ENCODE peak calls at places on chromosomes 11 and 22, in eight cellular contexts. C is psoas muscle, A is lower lobe of right lung, Z is cardiac muscle cell, B is right atrium auricular region, N is dorsolateral prefrontal cortex, X is pancreas, Y is HL-60. H is an unnamed sample.

GRCh38 chr11:13016415-13016814 is 7.3 kb downstream of the RASSF10 start:
- DNase-seq in C (no peak), X (no peak), A (no peak), B (no peak), Z (no peak), Y (no peak), N (no peak), H (no peak)

GRCh38 chr11:119166368-119167076 is 2.0 kb upstream of the NLRX1 start:
- DNase-seq in X (no peak), C (peak; percentile 15), Y (no peak), B (no peak), Z (peak; percentile 38), N (no peak), A (peak; percentile 6), H (peak; percentile 45)

GRCh38 chr11:12303431-12304149 is 73.8 kb upstream of the PARVA start:
- DNase-seq in Z (no peak), Y (no peak), N (no peak), B (no peak), A (no peak), X (no peak), C (no peak), H (peak; percentile 60)

GRCh38 chr11:113313601-113314000 is 782 bp upstream of the TTC12 start:
- DNase-seq in B (no peak), C (no peak), N (no peak), A (no peak), Z (no peak), Y (no peak), X (no peak), H (no peak)

GRCh38 chr11:113241190-113242051 is 73.0 kb upstream of the TTC12 start:
- DNase-seq in N (no peak), A (no peak), X (no peak), Z (peak; percentile 24), Y (no peak), C (no peak), B (no peak), H (no peak)

GRCh38 chr11:114174712-114175495 is 115.4 kb downstream of the ZBTB16 start:
- DNase-seq in N (no peak), Y (no peak), Z (no peak), B (no peak), A (no peak), X (no peak), C (peak; percentile 65), H (no peak)

GRCh38 chr11:23021287-23021863 is 161.1 kb upstream of the CCDC179 start:
- DNase-seq in N (peak; percentile 10), Y (peak; percentile 4), B (no peak), Z (peak; percentile 39), A (no peak), X (no peak), C (no peak), H (peak; percentile 47)

GRCh38 chr11:13242564-13242963 is 35.0 kb upstream of the BMAL1 start:
- DNase-seq in B (no peak), N (no peak), A (no peak), Y (no peak), X (no peak), Z (no peak), C (no peak), H (no peak)

GRCh38 chr11:31529701-31530100 is 20.1 kb downstream of the ELP4 start:
- DNase-seq in A (no peak), Y (no peak), X (no peak), Z (no peak), B (no peak), C (no peak), N (no peak), H (no peak)

GRCh38 chr22:45922256-45922655 is 54.7 kb downstream of the WNT7B start:
- DNase-seq in Z (no peak), B (no peak), C (no peak), X (no peak), Y (no peak), N (no peak), A (no peak), H (no peak)

GRCh38 chr11:11243790-11244469 is 109.1 kb downstream of the CSNK2A3 start:
- DNase-seq in N (no peak), X (no peak), Z (peak; percentile 20), Y (no peak), A (no peak), C (peak; percentile 60), B (peak; percentile 66), H (peak; percentile 6)

GRCh38 chr11:108620958-108621772 is 27.6 kb upstream of the EXPH5 start:
- DNase-seq in Z (peak; percentile 33), C (no peak), Y (no peak), N (no peak), X (no peak), B (no peak), A (no peak), H (no peak)

GRCh38 chr11:3146612-3147256 is 18.4 kb downstream of the OSBPL5 start:
- DNase-seq in B (no peak), N (no peak), Z (peak; percentile 54), Y (no peak), X (no peak), C (no peak), A (no peak), H (peak; percentile 30)

GRCh38 chr22:47196881-47197701 is 434.6 kb downstream of the TBC1D22A start:
- DNase-seq in B (peak; percentile 38), N (no peak), A (no peak), X (no peak), Z (no peak), Y (no peak), C (no peak), H (no peak)

GRCh38 chr22:46881373-46882118 is 119.1 kb downstream of the TBC1D22A start:
- DNase-seq in N (no peak), Z (no peak), Y (no peak), A (no peak), B (no peak), C (no peak), X (no peak), H (no peak)

GRCh38 chr11:68948496-68948895 is 32.3 kb downstream of the MRGPRD start:
- DNase-seq in B (no peak), Y (no peak), A (no peak), X (no peak), Z (no peak), N (no peak), C (no peak), H (no peak)

GRCh38 chr11:68948948-68949347 is 31.8 kb downstream of the MRGPRD start:
- DNase-seq in C (peak; percentile 27), Y (no peak), N (no peak), A (no peak), X (no peak), Z (no peak), B (no peak), H (no peak)

GRCh38 chr11:68950776-68951175 is 30.0 kb downstream of the MRGPRD start:
- DNase-seq in Y (no peak), C (peak; percentile 27), Z (no peak), X (no peak), B (no peak), N (no peak), A (no peak), H (no peak)

GRCh38 chr11:68947151-68947550 is 33.6 kb downstream of the MRGPRD start:
- DNase-seq in N (no peak), Z (no peak), B (no peak), Y (no peak), C (no peak), A (no peak), X (no peak), H (no peak)

GRCh38 chr11:68950268-68950667 is 30.5 kb downstream of the MRGPRD start:
- DNase-seq in C (peak; percentile 28), X (no peak), B (no peak), Y (peak; percentile 23), Z (peak; percentile 27), N (no peak), A (no peak), H (peak; percentile 25)
- TF ChIP-seq CTCF in C (no peak), X (no peak), B (peak; percentile 10), Y (peak; percentile 25), Z (peak; percentile 35), N (no peak), A (no peak), H (peak; percentile 42)

GRCh38 chr11:46051102-46051501 is 70.2 kb downstream of the PHF21A start:
- DNase-seq in X (no peak), Z (no peak), A (no peak), N (no peak), Y (no peak), B (no peak), C (no peak), H (no peak)
- H3K4me3 ChIP-seq in X (no peak overlapping the region), Z (no peak overlapping the region), A (no peak overlapping the region), N (no peak overlapping the region), Y (no peak overlapping the region), B (no peak overlapping the region), C (no peak overlapping the region), H (no peak overlapping the region)

GRCh38 chr22:39707816-39708215 is 137.3 kb downstream of the CACNA1I start:
- DNase-seq in A (no peak), B (no peak), C (no peak), X (no peak), Y (no peak), N (no peak), Z (no peak), H (no peak)

GRCh38 chr22:39705386-39705785 is 134.8 kb downstream of the CACNA1I start:
- DNase-seq in A (no peak), N (no peak), Z (no peak), B (no peak), X (no peak), Y (no peak), C (no peak), H (no peak)

GRCh38 chr22:39703890-39704658 is 133.5 kb downstream of the CACNA1I start:
- DNase-seq in C (peak; percentile 93), Y (no peak), Z (peak; percentile 39), A (no peak), X (no peak), N (no peak), B (no peak), H (peak; percentile 10)

GRCh38 chr22:39707351-39707750 is 136.8 kb downstream of the CACNA1I start:
- DNase-seq in C (no peak), B (no peak), X (no peak), Y (no peak), N (no peak), Z (no peak), A (no peak), H (no peak)

GRCh38 chr22:39706406-39707150 is 136.0 kb downstream of the CACNA1I start:
- DNase-seq in X (no peak), Z (no peak), A (no peak), C (no peak), Y (no peak), N (no peak), B (no peak), H (no peak)
- TF ChIP-seq CTCF in X (no peak), Z (no peak), A (no peak), C (no peak), Y (no peak), N (no peak), B (no peak), H (no peak)

GRCh38 chr11:726278-726915 is 20.4 kb downstream of the EPS8L2 start:
- DNase-seq in C (peak; percentile 64), N (no peak), Y (peak; percentile 50), X (peak; percentile 86), A (peak; percentile 83), Z (peak; percentile 30), B (no peak), H (no peak)
- H3K4me3 ChIP-seq in C (peak overlapping the region; percentile 40), N (peak overlapping the region; percentile 49), Y (peak overlapping the region; percentile 26), X (peak overlapping the region; percentile 30), A (peak overlapping the region; percentile 38), Z (peak overlapping the region; percentile 25), B (no peak overlapping the region), H (no peak overlapping the region)